ENCODE peak calls at places on chromosomes 1 and 21, in seven cellular contexts. L, N, W, H, E, D and M are unnamed samples.

GRCh38 chr1:84913025-84913892 is 20.3 kb upstream of the LPAR3 start:
- DNase-seq in L (no peak), E (no peak), W (no peak), D (no peak), N (no peak), H (peak; percentile 82), M (no peak)

GRCh38 chr1:149962039-149962647 is 25.5 kb upstream of the MTMR11 start:
- DNase-seq in E (peak; percentile 77), W (peak; percentile 75), L (peak; percentile 59), N (peak; percentile 19), H (peak; percentile 79), D (no peak), M (peak; percentile 85)

GRCh38 chr21:25735221-25735894 is 586 bp downstream of the GABPA start:
- DNase-seq in L (peak; percentile 92), W (peak; percentile 73), H (peak; percentile 82), E (peak; percentile 91), N (peak; percentile 86), D (peak; percentile 77), M (peak; percentile 93)

GRCh38 chr1:182235952-182236650 is 155.5 kb downstream of the GLUL start:
- DNase-seq in W (peak; percentile 17), N (no peak), D (no peak), L (no peak), E (no peak), H (peak; percentile 45), M (peak; percentile 2)

GRCh38 chr1:201537966-201538617 is 835 bp upstream of the NAV1 start:
- DNase-seq in H (peak; percentile 47), L (no peak), N (no peak), W (no peak), E (peak; percentile 43), D (no peak), M (no peak)

GRCh38 chr1:245880754-245881403 is 626.2 kb downstream of the SMYD3 start:
- DNase-seq in L (no peak), D (no peak), E (peak; percentile 85), N (no peak), H (peak; percentile 78), W (peak; percentile 78), M (no peak)

GRCh38 chr1:27293915-27294314 is 28.0 kb upstream of the TMEM222 start:
- DNase-seq in D (no peak), H (no peak), E (no peak), W (no peak), N (no peak), L (no peak), M (no peak)

GRCh38 chr21:33025471-33026298 is at the start of gene OLIG2:
- DNase-seq in N (no peak), H (peak; percentile 23), E (no peak), D (no peak), W (no peak), L (no peak), M (peak; percentile 12)

GRCh38 chr1:67850151-67850551 is 16.9 kb upstream of the GNG12 start:
- DNase-seq in E (peak; percentile 24), W (peak; percentile 33), H (peak; percentile 66), L (no peak), D (no peak), N (no peak), M (peak; percentile 38)

GRCh38 chr1:17232759-17233661 is 15.9 kb upstream of the PADI3 start:
- DNase-seq in D (no peak), H (peak; percentile 95), N (no peak), E (peak; percentile 22), L (no peak), W (peak; percentile 94), M (no peak)

GRCh38 chr1:39105841-39106765 is 80.0 kb downstream of the NDUFS5 start:
- DNase-seq in N (no peak), H (peak; percentile 78), W (no peak), D (peak; percentile 31), L (no peak), E (peak; percentile 53), M (no peak)

GRCh38 chr1:155117610-155118009 is 10.1 kb upstream of the EFNA1 start:
- DNase-seq in N (no peak), L (peak; percentile 71), W (no peak), E (no peak), H (no peak), D (no peak), M (no peak)

GRCh38 chr1:65309317-65310077 is at the start of gene DNAJC6:
- DNase-seq in W (peak; percentile 41), E (peak; percentile 63), L (peak; percentile 57), D (peak; percentile 11), N (peak; percentile 2), H (peak; percentile 75), M (peak; percentile 72)

GRCh38 chr1:8423134-8423701 is 105.3 kb downstream of the SLC45A1 start:
- DNase-seq in W (no peak), D (no peak), E (no peak), H (no peak), L (no peak), N (peak; percentile 29), M (no peak)

GRCh38 chr1:221741364-221741970 is 422 bp downstream of the DUSP10 start:
- DNase-seq in D (no peak), E (peak; percentile 34), W (peak; percentile 49), L (no peak), H (no peak), N (no peak), M (no peak)

GRCh38 chr1:210899676-210900075 is 234.3 kb downstream of the KCNH1 start:
- DNase-seq in W (no peak), H (no peak), N (no peak), E (no peak), L (no peak), D (no peak), M (no peak)

GRCh38 chr21:43375006-43375826 is 51.7 kb downstream of the SIK1 start:
- DNase-seq in D (no peak), W (no peak), E (no peak), N (no peak), H (no peak), L (no peak), M (no peak)

GRCh38 chr1:42940851-42941639 is 17.6 kb downstream of the SLC2A1 start:
- DNase-seq in W (peak; percentile 95), N (no peak), L (peak; percentile 83), D (no peak), E (peak; percentile 92), H (peak; percentile 99), M (no peak)

GRCh38 chr1:10903826-10904225 is 107.4 kb upstream of the CASZ1 start:
- DNase-seq in D (no peak), N (no peak), W (no peak), H (no peak), E (no peak), L (no peak), M (no peak)

GRCh38 chr21:35933466-35933865 is 126.9 kb downstream of the SETD4 start:
- DNase-seq in N (no peak), E (peak; percentile 80), L (no peak), W (peak; percentile 92), D (peak; percentile 36), H (peak; percentile 97), M (no peak)

GRCh38 chr21:38759286-38759872 is 46.4 kb upstream of the ETS2 start:
- DNase-seq in N (no peak), L (no peak), E (no peak), W (peak; percentile 9), D (no peak), H (no peak), M (no peak)

GRCh38 chr1:63368131-63368530 is 704 bp downstream of the ALG6 start:
- DNase-seq in E (no peak), L (no peak), W (no peak), H (no peak), N (no peak), D (no peak), M (peak; percentile 36)

GRCh38 chr1:89274431-89274857 is 1.8 kb upstream of the GBP5 start:
- DNase-seq in L (no peak), W (no peak), E (peak; percentile 89), D (no peak), H (peak; percentile 59), N (no peak), M (no peak)

GRCh38 chr21:15060776-15061175 is 4.0 kb downstream of the NRIP1 start:
- DNase-seq in N (no peak), E (no peak), H (peak; percentile 58), W (peak; percentile 9), D (no peak), L (no peak), M (no peak)

GRCh38 chr1:209249280-209249670 is 334.2 kb upstream of the CAMK1G start:
- DNase-seq in D (no peak), N (no peak), W (no peak), H (no peak), L (no peak), E (no peak), M (peak; percentile 46)

GRCh38 chr1:118159578-118159977 is 25.4 kb downstream of the SPAG17 start:
- DNase-seq in L (no peak), E (no peak), N (no peak), H (peak; percentile 73), W (no peak), D (no peak), M (peak; percentile 35)

GRCh38 chr1:241081473-241081872 is 275.5 kb downstream of the RGS7 start:
- DNase-seq in H (peak; percentile 16), L (no peak), N (no peak), E (peak; percentile 42), W (peak; percentile 1), D (no peak), M (no peak)

GRCh38 chr1:109630881-109631512 is 11.4 kb downstream of the AMPD2 start:
- DNase-seq in N (no peak), W (no peak), E (no peak), L (no peak), D (no peak), H (no peak), M (no peak)

GRCh38 chr1:31683997-31684396 is 19.8 kb downstream of the COL16A1 start:
- DNase-seq in L (no peak), N (no peak), H (no peak), W (no peak), D (no peak), E (no peak), M (no peak)

GRCh38 chr1:95384570-95384969 is 150.6 kb downstream of the RWDD3 start:
- DNase-seq in L (peak; percentile 70), H (peak; percentile 20), W (no peak), E (no peak), D (no peak), N (no peak), M (no peak)

GRCh38 chr1:52842643-52843310 is at the start of gene ZYG11A:
- DNase-seq in W (peak; percentile 54), E (peak; percentile 51), D (peak; percentile 35), L (peak; percentile 81), H (peak; percentile 88), N (peak; percentile 48), M (peak; percentile 28)

GRCh38 chr1:39729842-39730241 is 8.8 kb upstream of the PPIE start:
- DNase-seq in L (no peak), N (no peak), E (no peak), H (no peak), W (no peak), D (no peak), M (no peak)

GRCh38 chr21:43645414-43645891 is 13.8 kb downstream of the HSF2BP start:
- DNase-seq in L (peak; percentile 72), D (no peak), W (peak; percentile 67), N (no peak), H (peak; percentile 67), E (peak; percentile 57), M (peak; percentile 41)